ENCODE peak calls at places on chromosomes 13 and 19, in ten cellular contexts. X, B, C, D, E, Z, F, K, H and L are unnamed samples.
A peak's percentile ranks its signal among the peaks of the same experiment; 100 is the strongest.

GRCh38 chr19:54572696-54573311 is 786 bp upstream of the LILRA2 start:
- DNase-seq in E (no peak), D (no peak), C (no peak), B (no peak), K (no peak), X (peak; percentile 77), Z (no peak), H (no peak), F (no peak), L (no peak)

GRCh38 chr13:44879452-44880058 is 109.7 kb downstream of the NUFIP1 start:
- DNase-seq in X (peak; percentile 3), D (no peak), F (no peak), B (no peak), K (no peak), H (peak; percentile 11), Z (no peak), E (peak; percentile 49), C (peak; percentile 41), L (peak; percentile 54)

GRCh38 chr19:48806818-48807589 is 3.8 kb downstream of the BCAT2 start:
- DNase-seq in E (no peak), Z (no peak), D (no peak), C (no peak), F (no peak), B (no peak), X (no peak), K (no peak), H (peak; percentile 7), L (peak; percentile 35)

GRCh38 chr19:30403583-30403982 is 31.4 kb downstream of the ZNF536 start:
- DNase-seq in K (no peak), F (no peak), D (no peak), Z (no peak), E (no peak), X (no peak), H (no peak), C (no peak), B (no peak), L (no peak)

GRCh38 chr13:41615520-41615838 is 158.1 kb downstream of the RGCC start:
- DNase-seq in Z (no peak), B (no peak), H (no peak), C (no peak), E (no peak), K (no peak), X (no peak), D (no peak), F (no peak), L (no peak)

GRCh38 chr13:99388334-99388923 is 81.2 kb upstream of the GPR183 start:
- DNase-seq in F (peak; percentile 60), Z (peak; percentile 13), E (no peak), X (no peak), B (no peak), D (no peak), H (no peak), K (no peak), C (no peak), L (no peak)

GRCh38 chr13:111973186-111974064 is 93.5 kb upstream of the SOX1 start:
- DNase-seq in Z (no peak), D (no peak), E (no peak), F (no peak), B (no peak), C (no peak), K (no peak), X (no peak), H (no peak), L (no peak)

GRCh38 chr19:57171551-57172081 is 4.3 kb upstream of the DUXA start:
- DNase-seq in B (no peak), F (no peak), H (no peak), E (no peak), Z (peak; percentile 58), X (no peak), C (peak; percentile 22), D (peak; percentile 42), K (no peak), L (no peak)

GRCh38 chr13:28527629-28528028 is 32.7 kb upstream of the FLT1 start:
- DNase-seq in B (no peak), D (no peak), X (peak; percentile 32), K (no peak), E (no peak), Z (no peak), C (no peak), F (no peak), H (no peak), L (no peak)

GRCh38 chr13:48715977-48716376 is 62.2 kb downstream of the CYSLTR2 start:
- DNase-seq in D (no peak), E (no peak), K (no peak), F (no peak), H (no peak), C (no peak), Z (no peak), B (no peak), X (no peak), L (no peak)

GRCh38 chr13:25473864-25474263 is 102.1 kb downstream of the ATP8A2 start:
- DNase-seq in E (no peak), B (no peak), Z (no peak), C (peak; percentile 65), X (no peak), K (no peak), F (no peak), H (no peak), D (no peak), L (no peak)

GRCh38 chr13:93325303-93326297 is 99.0 kb downstream of the GPC6 start:
- DNase-seq in H (no peak), K (no peak), B (no peak), Z (no peak), E (no peak), X (no peak), D (no peak), C (no peak), F (no peak), L (no peak)

GRCh38 chr19:30448386-30449130 is 76.4 kb downstream of the ZNF536 start:
- DNase-seq in B (no peak), F (no peak), E (no peak), X (no peak), K (no peak), C (no peak), D (no peak), H (peak; percentile 37), Z (no peak), L (no peak)

GRCh38 chr13:33799950-33800592 is 17.9 kb upstream of the RFC3 start:
- DNase-seq in B (no peak), H (no peak), K (no peak), C (peak; percentile 11), E (no peak), F (no peak), Z (no peak), X (no peak), D (no peak), L (peak; percentile 40)

GRCh38 chr19:57850553-57851017 is 926 bp downstream of the ZNF587 start:
- DNase-seq in X (no peak), B (no peak), H (peak; percentile 83), C (peak; percentile 78), Z (peak; percentile 63), D (no peak), F (no peak), K (no peak), E (no peak), L (peak; percentile 84)